ENCODE peak calls at places on chromosomes 1 and 21, in six cellular contexts. K is brain microvascular endothelial cell, W is activated T-cell treated with anti-CD3 and anti-CD28 coated beads for 1 hour, Q is iris pigment epithelial cell, J is HAP-1, X is HT1080. G is an unnamed sample.

GRCh38 chr1:41742219-41742618 is 176.5 kb downstream of the HIVEP3 start:
- DNase-seq in K (peak; percentile 81), W (no peak), Q (peak; percentile 80), J (no peak), X (peak; percentile 92), G (no peak)

GRCh38 chr21:45267390-45267760 is 20.3 kb downstream of the POFUT2 start:
- DNase-seq in K (no peak), W (no peak), Q (no peak), J (no peak), X (no peak), G (no peak)

GRCh38 chr1:99385852-99386251 is 121.6 kb downstream of the PLPPR4 start:
- DNase-seq in K (no peak), W (no peak), Q (no peak), J (no peak), X (no peak), G (no peak)

GRCh38 chr1:64337476-64337875 is 132.5 kb upstream of the CACHD1 start:
- DNase-seq in K (no peak), W (no peak), Q (no peak), J (no peak), X (no peak), G (no peak)

GRCh38 chr21:46368533-46369285 is 44.8 kb downstream of the PCNT start:
- DNase-seq in K (no peak), W (peak; percentile 3), Q (no peak), J (no peak), X (no peak), G (peak; percentile 5)

GRCh38 chr21:37208056-37208705 is 59.0 kb downstream of the VPS26C start:
- DNase-seq in K (no peak), W (no peak), Q (no peak), J (no peak), X (no peak), G (no peak)

GRCh38 chr1:160868141-160868540 is 5.5 kb upstream of the CD244 start:
- DNase-seq in K (no peak), W (no peak), Q (no peak), J (no peak), X (no peak), G (no peak)

GRCh38 chr21:44347911-44348451 is 5.4 kb upstream of the TRPM2 start:
- DNase-seq in K (no peak), W (no peak), Q (no peak), J (no peak), X (no peak), G (no peak)